ENCODE peak calls at places on chromosomes 11 and 22, in seven cellular contexts. One of them, this sample, is unnamed.
A peak's percentile ranks its signal among the peaks of the same experiment; 100 is the strongest.

GRCh38 chr11:111229604-111230003 is 15.9 kb upstream of the POU2AF2 start:
- DNase-seq in transverse colon: no peak
- DNase-seq in uterus: no peak
- DNase-seq in pancreas: no peak
- DNase-seq in GM06990: no peak
- DNase-seq in AG10803: no peak
- DNase-seq in fibroblast of mammary gland: no peak
- DNase-seq in this sample: no peak

GRCh38 chr11:2249191-2249916 is 21.0 kb downstream of the ASCL2 start:
- DNase-seq in pancreas: no peak
- DNase-seq in AG10803: no peak
- DNase-seq in GM06990: no peak
- DNase-seq in fibroblast of mammary gland: no peak
- DNase-seq in uterus: no peak
- DNase-seq in transverse colon: no peak
- DNase-seq in this sample: no peak

GRCh38 chr11:72840780-72841179 is 26.6 kb downstream of the ATG16L2 start:
- DNase-seq in AG10803: peak; percentile 91
- DNase-seq in pancreas: no peak
- DNase-seq in uterus: peak; percentile 30
- DNase-seq in fibroblast of mammary gland: peak; percentile 94
- DNase-seq in transverse colon: no peak
- DNase-seq in GM06990: no peak
- DNase-seq in this sample: peak; percentile 98

GRCh38 chr22:45271667-45272188 is 13.0 kb upstream of the UPK3A start:
- DNase-seq in uterus: peak; percentile 60
- DNase-seq in fibroblast of mammary gland: peak; percentile 21
- DNase-seq in pancreas: no peak
- DNase-seq in GM06990: no peak
- DNase-seq in AG10803: peak; percentile 31
- DNase-seq in transverse colon: peak; percentile 52
- DNase-seq in this sample: peak; percentile 78

GRCh38 chr11:27926469-27926868 is 181.5 kb downstream of the KIF18A start:
- DNase-seq in uterus: no peak
- DNase-seq in GM06990: no peak
- DNase-seq in pancreas: no peak
- DNase-seq in AG10803: no peak
- DNase-seq in fibroblast of mammary gland: no peak
- DNase-seq in transverse colon: no peak
- DNase-seq in this sample: no peak

GRCh38 chr11:15577519-15577918 is 462.8 kb downstream of the INSC start:
- DNase-seq in transverse colon: no peak
- DNase-seq in AG10803: no peak
- DNase-seq in fibroblast of mammary gland: no peak
- DNase-seq in GM06990: no peak
- DNase-seq in pancreas: no peak
- DNase-seq in uterus: no peak
- DNase-seq in this sample: peak; percentile 24

GRCh38 chr11:12454782-12455181 is 77.4 kb downstream of the PARVA start:
- DNase-seq in transverse colon: no peak
- DNase-seq in pancreas: no peak
- DNase-seq in GM06990: no peak
- DNase-seq in AG10803: peak; percentile 38
- DNase-seq in uterus: peak; percentile 12
- DNase-seq in fibroblast of mammary gland: peak; percentile 40
- DNase-seq in this sample: peak; percentile 50

GRCh38 chr22:38853149-38853548 is 9.3 kb upstream of the NPTXR start:
- DNase-seq in fibroblast of mammary gland: no peak
- DNase-seq in AG10803: no peak
- DNase-seq in uterus: no peak
- DNase-seq in pancreas: peak; percentile 2
- DNase-seq in GM06990: no peak
- DNase-seq in transverse colon: no peak
- DNase-seq in this sample: no peak

GRCh38 chr11:132463941-132464340 is 1068.4 kb downstream of the OPCML start:
- DNase-seq in transverse colon: no peak
- DNase-seq in fibroblast of mammary gland: no peak
- DNase-seq in AG10803: peak; percentile 70
- DNase-seq in uterus: no peak
- DNase-seq in pancreas: no peak
- DNase-seq in GM06990: no peak
- DNase-seq in this sample: peak; percentile 34

GRCh38 chr11:131658952-131659351 is 288.5 kb downstream of the NTM start:
- DNase-seq in GM06990: no peak
- DNase-seq in transverse colon: no peak
- DNase-seq in fibroblast of mammary gland: no peak
- DNase-seq in AG10803: no peak
- DNase-seq in uterus: no peak
- DNase-seq in pancreas: no peak
- DNase-seq in this sample: no peak

GRCh38 chr11:65321828-65322495 is 7.3 kb downstream of the CDC42EP2 start:
- DNase-seq in uterus: peak; percentile 65
- DNase-seq in fibroblast of mammary gland: no peak
- DNase-seq in transverse colon: no peak
- DNase-seq in pancreas: peak; percentile 17
- DNase-seq in GM06990: no peak
- DNase-seq in AG10803: no peak
- DNase-seq in this sample: no peak

GRCh38 chr11:78961186-78961782 is 386.6 kb upstream of the NARS2 start:
- DNase-seq in pancreas: no peak
- DNase-seq in fibroblast of mammary gland: peak; percentile 31
- DNase-seq in GM06990: no peak
- DNase-seq in uterus: no peak
- DNase-seq in AG10803: peak; percentile 29
- DNase-seq in transverse colon: peak; percentile 31
- DNase-seq in this sample: peak; percentile 23

GRCh38 chr22:38292694-38293093 is 19.9 kb upstream of the TMEM184B start:
- DNase-seq in transverse colon: no peak
- DNase-seq in GM06990: no peak
- DNase-seq in fibroblast of mammary gland: peak; percentile 61
- DNase-seq in uterus: no peak
- DNase-seq in AG10803: no peak
- DNase-seq in pancreas: no peak
- DNase-seq in this sample: peak; percentile 96

GRCh38 chr22:43855431-43855830 is 6.9 kb downstream of the SULT4A1 start:
- DNase-seq in uterus: no peak
- DNase-seq in GM06990: no peak
- DNase-seq in pancreas: peak; percentile 3
- DNase-seq in AG10803: no peak
- DNase-seq in transverse colon: no peak
- DNase-seq in fibroblast of mammary gland: no peak
- DNase-seq in this sample: no peak

GRCh38 chr11:78645226-78646202 is 70.8 kb upstream of the NARS2 start:
- DNase-seq in pancreas: peak; percentile 78
- DNase-seq in fibroblast of mammary gland: peak; percentile 70
- DNase-seq in GM06990: peak; percentile 18
- DNase-seq in AG10803: peak; percentile 61
- DNase-seq in uterus: peak; percentile 40
- DNase-seq in transverse colon: peak; percentile 71
- DNase-seq in this sample: peak; percentile 71

GRCh38 chr11:33970984-33971466 is 79.1 kb upstream of the LMO2 start:
- DNase-seq in uterus: peak; percentile 32
- DNase-seq in AG10803: peak; percentile 59
- DNase-seq in pancreas: no peak
- DNase-seq in transverse colon: peak; percentile 32
- DNase-seq in fibroblast of mammary gland: peak; percentile 64
- DNase-seq in GM06990: peak; percentile 18
- DNase-seq in this sample: peak; percentile 54

GRCh38 chr22:46366801-46367706 is 31.5 kb downstream of the TRMU start:
- DNase-seq in fibroblast of mammary gland: no peak
- DNase-seq in AG10803: no peak
- DNase-seq in uterus: no peak
- DNase-seq in transverse colon: peak; percentile 59
- DNase-seq in pancreas: peak; percentile 51
- DNase-seq in GM06990: no peak
- DNase-seq in this sample: no peak

GRCh38 chr22:16695261-16695660 is 102.7 kb upstream of the CCT8L2 start:
- DNase-seq in transverse colon: no peak
- DNase-seq in pancreas: no peak
- DNase-seq in uterus: no peak
- DNase-seq in GM06990: no peak
- DNase-seq in AG10803: no peak
- DNase-seq in fibroblast of mammary gland: no peak
- DNase-seq in this sample: no peak

GRCh38 chr11:2363130-2363529 is 14.0 kb upstream of the CD81 start:
- DNase-seq in uterus: no peak
- DNase-seq in transverse colon: no peak
- DNase-seq in GM06990: no peak
- DNase-seq in pancreas: no peak
- DNase-seq in AG10803: no peak
- DNase-seq in fibroblast of mammary gland: no peak
- DNase-seq in this sample: no peak

GRCh38 chr11:67252831-67253239 is 13.4 kb upstream of the GRK2 start:
- DNase-seq in pancreas: no peak
- DNase-seq in AG10803: peak; percentile 53
- DNase-seq in fibroblast of mammary gland: peak; percentile 53
- DNase-seq in GM06990: no peak
- DNase-seq in transverse colon: no peak
- DNase-seq in uterus: no peak
- DNase-seq in this sample: peak; percentile 31

DNA sequence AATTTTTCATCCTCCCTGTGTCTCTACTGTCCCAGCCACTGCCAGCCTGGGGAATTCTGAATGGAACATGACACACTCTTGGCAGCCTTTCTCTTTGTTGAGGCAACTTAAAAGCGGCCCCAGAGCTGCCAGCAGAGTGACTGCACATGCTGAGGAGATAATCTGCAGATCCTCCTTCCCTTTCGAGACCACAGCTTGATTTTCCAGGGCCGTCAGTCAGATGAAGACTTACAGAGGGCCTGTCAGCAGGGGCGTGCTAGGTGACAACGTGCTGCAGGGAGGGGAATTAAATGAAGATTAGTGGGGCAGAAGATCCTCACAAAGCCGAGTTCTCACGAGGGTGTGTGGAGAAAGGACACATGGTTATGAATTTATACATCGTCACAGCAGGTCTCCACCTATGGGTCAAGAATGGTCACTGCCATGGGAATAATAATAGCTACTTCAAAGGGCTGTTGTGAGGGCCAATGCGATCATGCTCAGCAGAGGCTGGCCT is 193.5 kb upstream of the PITPNB start:
- DNase-seq in pancreas: no peak
- DNase-seq in transverse colon: no peak
- DNase-seq in fibroblast of mammary gland: peak; percentile 60
- DNase-seq in GM06990: no peak
- DNase-seq in uterus: peak; percentile 30
- DNase-seq in AG10803: peak; percentile 75
- DNase-seq in this sample: peak; percentile 40
- TF ChIP-seq CTCF in pancreas: peak; percentile 37
- TF ChIP-seq CTCF in transverse colon: peak; percentile 49
- TF ChIP-seq CTCF in fibroblast of mammary gland: peak; percentile 48
- TF ChIP-seq CTCF in GM06990: peak; percentile 43
- TF ChIP-seq CTCF in uterus: peak; percentile 21
- TF ChIP-seq CTCF in AG10803: peak; percentile 58
- TF ChIP-seq CTCF in this sample: peak; percentile 56

GRCh38 chr11:86460461-86461404 is 86.0 kb downstream of the CCDC81 start:
- DNase-seq in AG10803: no peak
- DNase-seq in GM06990: no peak
- DNase-seq in fibroblast of mammary gland: peak; percentile 54
- DNase-seq in pancreas: no peak
- DNase-seq in transverse colon: no peak
- DNase-seq in uterus: no peak
- DNase-seq in this sample: peak; percentile 62
- TF ChIP-seq CTCF in AG10803: no peak
- TF ChIP-seq CTCF in GM06990: no peak
- TF ChIP-seq CTCF in fibroblast of mammary gland: no peak
- TF ChIP-seq CTCF in pancreas: no peak
- TF ChIP-seq CTCF in transverse colon: no peak
- TF ChIP-seq CTCF in uterus: no peak
- TF ChIP-seq CTCF in this sample: no peak

GRCh38 chr11:102061276-102061675 is 14.0 kb downstream of the CFAP300 start:
- DNase-seq in AG10803: no peak
- DNase-seq in fibroblast of mammary gland: no peak
- DNase-seq in uterus: no peak
- DNase-seq in transverse colon: no peak
- DNase-seq in pancreas: no peak
- DNase-seq in GM06990: no peak
- DNase-seq in this sample: peak; percentile 48
- TF ChIP-seq CTCF in AG10803: no peak
- TF ChIP-seq CTCF in fibroblast of mammary gland: peak; percentile 14
- TF ChIP-seq CTCF in uterus: peak; percentile 22
- TF ChIP-seq CTCF in transverse colon: no peak
- TF ChIP-seq CTCF in pancreas: no peak
- TF ChIP-seq CTCF in GM06990: no peak
- TF ChIP-seq CTCF in this sample: peak; percentile 70

GRCh38 chr22:50456466-50457234 is 18.2 kb downstream of the SBF1 start:
- DNase-seq in transverse colon: no peak
- DNase-seq in fibroblast of mammary gland: no peak
- DNase-seq in GM06990: no peak
- DNase-seq in uterus: no peak
- DNase-seq in AG10803: no peak
- DNase-seq in pancreas: no peak
- DNase-seq in this sample: no peak
- TF ChIP-seq CTCF in transverse colon: no peak
- TF ChIP-seq CTCF in fibroblast of mammary gland: no peak
- TF ChIP-seq CTCF in GM06990: peak; percentile 41
- TF ChIP-seq CTCF in uterus: no peak
- TF ChIP-seq CTCF in AG10803: peak; percentile 4
- TF ChIP-seq CTCF in pancreas: no peak
- TF ChIP-seq CTCF in this sample: peak; percentile 35

GRCh38 chr11:82698576-82699352 is 34.9 kb downstream of the FAM181B start:
- DNase-seq in GM06990: no peak
- DNase-seq in transverse colon: no peak
- DNase-seq in pancreas: no peak
- DNase-seq in AG10803: no peak
- DNase-seq in uterus: no peak
- DNase-seq in fibroblast of mammary gland: no peak
- DNase-seq in this sample: no peak

GRCh38 chr11:82703796-82704195 is 29.9 kb downstream of the FAM181B start:
- DNase-seq in uterus: no peak
- DNase-seq in fibroblast of mammary gland: no peak
- DNase-seq in GM06990: no peak
- DNase-seq in AG10803: no peak
- DNase-seq in pancreas: no peak
- DNase-seq in transverse colon: no peak
- DNase-seq in this sample: no peak

GRCh38 chr11:82703226-82703625 is 30.4 kb downstream of the FAM181B start:
- DNase-seq in transverse colon: no peak
- DNase-seq in pancreas: no peak
- DNase-seq in GM06990: no peak
- DNase-seq in fibroblast of mammary gland: no peak
- DNase-seq in AG10803: no peak
- DNase-seq in uterus: no peak
- DNase-seq in this sample: no peak

GRCh38 chr11:82701847-82702520 is 31.7 kb downstream of the FAM181B start:
- DNase-seq in transverse colon: peak; percentile 11
- DNase-seq in pancreas: no peak
- DNase-seq in uterus: no peak
- DNase-seq in fibroblast of mammary gland: peak; percentile 42
- DNase-seq in GM06990: no peak
- DNase-seq in AG10803: peak; percentile 17
- DNase-seq in this sample: peak; percentile 42
- TF ChIP-seq CTCF in transverse colon: peak; percentile 47
- TF ChIP-seq CTCF in pancreas: peak; percentile 38
- TF ChIP-seq CTCF in uterus: peak; percentile 8
- TF ChIP-seq CTCF in fibroblast of mammary gland: peak; percentile 71
- TF ChIP-seq CTCF in GM06990: peak; percentile 74
- TF ChIP-seq CTCF in AG10803: peak; percentile 64
- TF ChIP-seq CTCF in this sample: peak; percentile 72

This sample was measured in fibroblast of villous mesenchyme.